ENCODE peak calls at places on chromosomes 7 and 10, in nine cellular contexts. B, V, Y, J, E, X, O, T and L are unnamed samples.

GRCh38 chr7:157851501-157852067 is 514.8 kb downstream of the DNAJB6 start:
- DNase-seq in B (no peak), V (peak; percentile 37), Y (peak; percentile 39), T (no peak), E (no peak), X (no peak), O (peak; percentile 85), J (peak; percentile 63), L (peak; percentile 24)

GRCh38 chr10:32961892-32962369 is 3.9 kb upstream of the ITGB1 start:
- DNase-seq in Y (no peak), E (no peak), J (no peak), O (no peak), B (no peak), X (no peak), T (no peak), V (no peak), L (no peak)

GRCh38 chr7:48691788-48692187 is 232.6 kb upstream of the CDC14C start:
- DNase-seq in O (no peak), E (no peak), B (no peak), J (no peak), Y (no peak), X (no peak), T (no peak), V (no peak), L (no peak)

GRCh38 chr10:110758898-110759297 is 112.8 kb upstream of the PDCD4 start:
- DNase-seq in J (no peak), B (no peak), Y (no peak), T (no peak), V (no peak), O (no peak), E (no peak), X (no peak), L (no peak)

GRCh38 chr10:4006051-4006450 is 221.0 kb upstream of the KLF6 start:
- DNase-seq in V (no peak), Y (no peak), O (no peak), J (no peak), B (no peak), T (no peak), X (no peak), E (no peak), L (no peak)

GRCh38 chr7:76383089-76383944 is 24.5 kb upstream of the YWHAG start:
- DNase-seq in O (no peak), B (no peak), V (no peak), E (no peak), T (no peak), J (no peak), Y (no peak), X (no peak), L (no peak)

GRCh38 chr7:1705339-1705738 is 35.3 kb downstream of the ELFN1 start:
- DNase-seq in V (no peak), Y (no peak), O (peak; percentile 18), B (no peak), E (no peak), X (no peak), J (no peak), T (no peak), L (no peak)

GRCh38 chr7:54773472-54774399 is 14.7 kb upstream of the SEC61G start:
- DNase-seq in E (peak; percentile 21), T (peak; percentile 77), Y (peak; percentile 86), J (peak; percentile 54), X (peak; percentile 86), V (peak; percentile 85), B (peak; percentile 23), O (peak; percentile 79), L (peak; percentile 41)

GRCh38 chr7:156470399-156471320 is 169.9 kb upstream of the RNF32 start:
- DNase-seq in J (no peak), V (peak; percentile 21), E (no peak), T (no peak), Y (no peak), X (no peak), B (no peak), O (no peak), L (no peak)

GRCh38 chr7:93622036-93622714 is 47.7 kb upstream of the CALCR start:
- DNase-seq in E (no peak), B (no peak), O (no peak), J (no peak), X (peak; percentile 14), V (peak; percentile 18), T (peak; percentile 34), Y (peak; percentile 35), L (no peak)

GRCh38 chr7:2928256-2928612 is 84.1 kb upstream of the GNA12 start:
- DNase-seq in O (no peak), X (no peak), T (no peak), B (no peak), V (no peak), Y (no peak), E (no peak), J (no peak), L (no peak)

GRCh38 chr10:48343106-48343505 is 36.6 kb downstream of the MAPK8 start:
- DNase-seq in X (no peak), J (no peak), B (no peak), V (no peak), E (no peak), Y (no peak), T (no peak), O (no peak), L (no peak)

GRCh38 chr7:964401-965231 is 10.1 kb upstream of the ADAP1 start:
- DNase-seq in B (no peak), X (no peak), O (no peak), T (peak; percentile 29), V (no peak), E (no peak), Y (no peak), J (no peak), L (no peak)

GRCh38 chr10:49601857-49602256 is 8.3 kb upstream of the SLC18A3 start:
- DNase-seq in E (no peak), X (no peak), T (peak; percentile 68), V (no peak), J (no peak), O (no peak), B (no peak), Y (no peak), L (no peak)

GRCh38 chr7:27576360-27576944 is 86.2 kb downstream of the HIBADH start:
- DNase-seq in T (peak; percentile 83), Y (peak; percentile 74), E (no peak), O (no peak), V (peak; percentile 11), J (peak; percentile 21), B (no peak), X (peak; percentile 69), L (no peak)

GRCh38 chr10:44385423-44385725 is 477 bp upstream of the CXCL12 start:
- DNase-seq in O (peak; percentile 49), B (no peak), Y (no peak), V (no peak), T (no peak), J (no peak), X (no peak), E (no peak), L (no peak)

GRCh38 chr7:134766779-134767566 is 12.5 kb upstream of the CALD1 start:
- DNase-seq in E (no peak), O (no peak), J (no peak), Y (no peak), X (no peak), T (no peak), V (no peak), B (no peak), L (no peak)